ENCODE peak calls at places on chromosomes 7 and 10, in nine cellular contexts. A, K, M, O, Q, E, T, W and C are unnamed samples.

GRCh38 chr7:158933468-158934139 is 77.2 kb downstream of the DYNC2I1 start:
- DNase-seq in O (no peak), K (no peak), Q (no peak), T (no peak), A (no peak), W (no peak), M (no peak), E (no peak), C (no peak)

GRCh38 chr7:80584778-80585177 is 53.7 kb upstream of the CD36 start:
- DNase-seq in K (no peak), W (peak), E (no peak), O (no peak), A (no peak), T (peak), M (no peak), Q (no peak), C (no peak)

GRCh38 chr10:53072144-53072543 is 299.6 kb upstream of the MBL2 start:
- DNase-seq in W (no peak), O (no peak), K (no peak), T (no peak), A (no peak), Q (no peak), M (no peak), E (no peak), C (no peak)

GRCh38 chr10:119973261-119973660 is 80.7 kb downstream of the SEC23IP start:
- DNase-seq in W (no peak), A (no peak), T (no peak), E (no peak), M (no peak), O (no peak), Q (no peak), K (no peak), C (no peak)

GRCh38 chr7:30817060-30817770 is 46.0 kb downstream of the MINDY4 start:
- DNase-seq in A (peak), E (no peak), Q (no peak), M (no peak), O (no peak), T (no peak), W (no peak), K (no peak), C (no peak)

GRCh38 chr10:71131096-71131495 is 81.3 kb upstream of the UNC5B start:
- DNase-seq in O (no peak), E (no peak), A (no peak), Q (no peak), W (no peak), M (no peak), K (no peak), T (no peak), C (no peak)

GRCh38 chr7:90706067-90706716 is 110.1 kb downstream of the CDK14 start:
- DNase-seq in M (no peak), T (no peak), O (no peak), E (no peak), W (no peak), K (no peak), A (no peak), Q (no peak), C (no peak)

GRCh38 chr10:100766693-100767427 is 21.5 kb downstream of the PAX2 start:
- DNase-seq in O (no peak), W (no peak), K (no peak), M (peak), T (no peak), Q (no peak), E (no peak), A (no peak), C (no peak)

GRCh38 chr7:14351167-14351566 is 361.7 kb upstream of the ETV1 start:
- DNase-seq in M (no peak), Q (no peak), K (no peak), T (no peak), W (no peak), O (no peak), E (no peak), A (no peak), C (no peak)

GRCh38 chr7:92740713-92741126 is 95.7 kb downstream of the CDK6 start:
- DNase-seq in W (no peak), M (no peak), A (no peak), O (no peak), Q (no peak), E (no peak), K (no peak), T (no peak), C (no peak)

GRCh38 chr10:77631241-77631640 is 6.4 kb downstream of the KCNMA1 start:
- DNase-seq in E (no peak), K (no peak), Q (no peak), M (no peak), W (no peak), O (no peak), A (no peak), T (no peak), C (no peak)

GRCh38 chr7:886626-887487 is 10.5 kb downstream of the GET4 start:
- DNase-seq in W (no peak), O (no peak), T (no peak), E (no peak), K (no peak), A (no peak), M (peak), Q (no peak), C (no peak)
- TF ChIP-seq POLR2AphosphoS5 in W (no peak), O (no peak), T (no peak), E (no peak), K (no peak), A (no peak), M (no peak), Q (no peak), C (no peak)

GRCh38 chr7:45073031-45073842 is 15.5 kb downstream of the NACAD start:
- DNase-seq in Q (no peak), E (peak), O (no peak), W (no peak), M (peak), T (no peak), A (no peak), K (no peak), C (no peak)
- TF ChIP-seq POLR2AphosphoS5 in Q (no peak), E (no peak), O (no peak), W (peak), M (peak), T (no peak), A (no peak), K (no peak), C (no peak)

GRCh38 chr7:6403907-6404306 is 43.8 kb downstream of the DAGLB start:
- DNase-seq in K (peak), W (no peak), T (no peak), A (no peak), E (no peak), Q (no peak), O (no peak), M (peak), C (no peak)
- TF ChIP-seq POLR2AphosphoS5 in K (no peak), W (peak), T (no peak), A (no peak), E (peak), Q (no peak), O (peak), M (no peak), C (peak)

GRCh38 chr10:73796766-73797165 is 11.4 kb downstream of the ZSWIM8 start:
- DNase-seq in K (no peak), Q (no peak), O (no peak), A (no peak), M (no peak), T (no peak), E (no peak), W (no peak), C (no peak)
- TF ChIP-seq POLR2AphosphoS5 in K (no peak), Q (no peak), O (no peak), A (no peak), M (peak), T (no peak), E (no peak), W (no peak), C (peak)

DNA sequence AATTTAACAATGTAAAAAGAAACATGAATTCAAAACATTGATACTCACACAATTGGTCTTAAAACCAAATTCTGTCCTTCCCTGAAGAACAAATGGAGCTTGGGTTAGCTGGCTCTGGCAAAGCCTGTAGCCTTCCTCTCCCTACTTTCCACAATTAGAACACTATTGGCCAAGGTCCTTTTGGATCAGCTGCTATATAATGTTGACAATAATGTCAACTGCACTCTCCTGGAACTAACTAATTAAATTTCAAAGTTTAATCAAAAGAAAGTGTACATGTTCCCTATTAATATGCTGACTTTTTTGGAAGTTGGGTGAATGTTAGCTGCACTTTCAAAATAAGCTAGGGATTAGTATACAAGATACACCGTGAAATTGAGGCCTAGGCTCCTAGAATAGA is 440.1 kb upstream of the NFE2L3 start:
- DNase-seq in O (no peak), W (no peak), T (no peak), K (no peak), M (no peak), Q (no peak), E (no peak), A (no peak), C (no peak)
- TF ChIP-seq POLR2AphosphoS5 in O (no peak), W (no peak), T (no peak), K (no peak), M (no peak), Q (no peak), E (no peak), A (no peak), C (no peak)

DNA sequence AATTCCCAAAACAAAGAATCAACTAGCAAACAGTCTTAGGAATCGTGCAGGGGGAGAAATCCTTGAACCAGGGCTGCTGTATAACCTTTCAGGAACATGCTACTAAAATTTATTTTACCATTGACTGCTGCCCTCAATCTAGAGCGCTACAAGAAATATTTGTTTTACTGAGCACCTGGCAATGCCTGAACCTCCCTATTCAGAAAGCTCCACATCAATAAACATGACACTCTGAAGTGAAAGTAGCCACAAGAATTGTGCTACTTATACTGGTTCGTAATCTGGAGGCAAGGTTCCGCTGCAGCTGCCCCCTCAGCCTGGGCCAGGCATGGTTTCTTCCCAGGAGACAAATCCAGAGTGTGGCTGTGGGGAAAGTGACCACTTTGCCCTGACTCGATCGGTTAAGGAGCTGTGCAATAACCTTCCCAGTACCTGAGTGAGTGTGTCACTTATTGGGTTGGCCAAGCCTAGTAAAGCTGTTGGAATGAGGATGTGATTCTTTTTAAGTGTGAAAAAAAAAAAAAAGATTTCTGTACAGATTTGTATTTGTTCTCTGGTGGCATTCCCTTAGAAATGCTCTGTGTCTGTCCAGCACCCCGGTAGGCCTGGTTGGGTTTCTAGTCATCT is 7.7 kb downstream of the VWA2 start:
- DNase-seq in W (no peak), T (peak), M (no peak), A (no peak), O (no peak), E (no peak), Q (no peak), K (no peak), C (no peak)
- TF ChIP-seq POLR2AphosphoS5 in W (no peak), T (peak), M (no peak), A (no peak), O (no peak), E (no peak), Q (no peak), K (peak), C (no peak)

GRCh38 chr10:78802866-78803265 is 265.9 kb upstream of the ZMIZ1 start:
- DNase-seq in Q (no peak), W (no peak), E (peak), T (no peak), M (no peak), K (no peak), O (no peak), A (no peak), C (no peak)
- TF ChIP-seq POLR2AphosphoS5 in Q (no peak), W (no peak), E (no peak), T (no peak), M (peak), K (no peak), O (no peak), A (peak), C (no peak)

GRCh38 chr10:6227346-6227745 is 24.6 kb downstream of the PFKFB3 start:
- DNase-seq in Q (no peak), W (no peak), M (no peak), A (no peak), E (no peak), T (no peak), K (no peak), O (no peak), C (no peak)
- TF ChIP-seq POLR2AphosphoS5 in Q (no peak), W (no peak), M (no peak), A (no peak), E (no peak), T (no peak), K (no peak), O (no peak), C (no peak)

GRCh38 chr7:23918856-23919255 is 208.8 kb downstream of the STK31 start:
- DNase-seq in Q (no peak), T (no peak), W (no peak), O (no peak), M (no peak), E (no peak), A (peak), K (no peak), C (no peak)
- TF ChIP-seq POLR2AphosphoS5 in Q (no peak), T (no peak), W (no peak), O (no peak), M (no peak), E (no peak), A (no peak), K (no peak), C (no peak)

DNA sequence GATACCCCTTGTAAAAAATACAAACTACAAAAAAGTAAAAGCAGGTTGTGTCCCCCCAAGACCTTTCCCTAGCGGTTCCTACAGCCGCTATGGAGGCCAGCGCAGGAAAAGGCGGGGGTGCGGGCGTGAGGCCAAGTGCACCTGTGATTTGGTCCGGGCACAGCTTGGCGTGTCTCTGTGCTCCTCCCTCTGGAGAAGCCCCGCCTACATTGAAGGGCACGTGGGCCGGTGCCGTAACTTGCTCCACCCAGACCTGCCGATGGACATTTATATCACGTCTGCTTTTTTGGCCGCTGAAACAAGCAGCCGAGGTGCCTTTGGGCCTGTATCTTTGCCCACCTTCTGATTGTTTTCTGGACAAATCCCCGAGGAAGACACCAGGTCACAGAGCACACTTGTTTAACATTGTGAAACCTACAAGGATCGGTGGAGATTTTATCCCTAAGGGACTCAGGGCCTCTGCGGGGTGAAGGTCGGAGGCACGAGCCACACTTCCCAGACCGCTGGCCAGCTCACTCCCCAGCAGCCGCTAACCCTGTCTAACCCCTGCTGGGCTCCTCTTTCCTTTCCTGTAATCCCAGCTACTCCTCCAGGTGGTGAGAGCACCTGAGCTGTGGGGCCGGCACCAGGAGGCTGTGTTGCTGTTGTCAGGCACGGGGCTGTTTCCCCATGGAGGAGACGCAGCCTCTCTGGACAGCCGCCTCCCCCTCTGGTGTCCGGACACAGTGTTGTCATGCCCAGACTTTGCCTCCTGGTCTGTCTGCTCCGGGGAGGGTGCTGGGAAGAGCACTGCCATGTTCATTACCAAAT is 18.8 kb upstream of the INPP5A start:
- DNase-seq in A (no peak), M (peak), E (no peak), K (peak), T (peak), O (no peak), Q (no peak), W (no peak), C (no peak)
- TF ChIP-seq POLR2AphosphoS5 in A (peak), M (peak), E (no peak), K (no peak), T (no peak), O (no peak), Q (no peak), W (no peak), C (no peak)